ENCODE peak calls at places on chromosome 4, in six cellular contexts. One of them, this sample, is unnamed.

GRCh38 chr4:11293866-11294265 is 134.8 kb downstream of the HS3ST1 start:
- DNase-seq in GM20000: no peak
- DNase-seq in M059J: peak
- DNase-seq in HT1080: no peak
- DNase-seq in activated naive CD8-positive, alpha-beta T cell treated with anti-CD3 and anti-CD28 coated beads, Interleukin-2, amount 50 U/mL, for 24 hours: no peak
- DNase-seq in NCI-H226: no peak
- DNase-seq in this sample: no peak

GRCh38 chr4:184728858-184729257 is 5.0 kb downstream of the CENPU start:
- DNase-seq in M059J: no peak
- DNase-seq in activated naive CD8-positive, alpha-beta T cell treated with anti-CD3 and anti-CD28 coated beads, Interleukin-2, amount 50 U/mL, for 24 hours: no peak
- DNase-seq in GM20000: no peak
- DNase-seq in HT1080: peak
- DNase-seq in NCI-H226: no peak
- DNase-seq in this sample: no peak

GRCh38 chr4:2353222-2354107 is 65.0 kb downstream of the ZFYVE28 start:
- DNase-seq in GM20000: no peak
- DNase-seq in NCI-H226: no peak
- DNase-seq in activated naive CD8-positive, alpha-beta T cell treated with anti-CD3 and anti-CD28 coated beads, Interleukin-2, amount 50 U/mL, for 24 hours: no peak
- DNase-seq in M059J: no peak
- DNase-seq in HT1080: no peak
- DNase-seq in this sample: no peak

GRCh38 chr4:41881931-41882621 is 53.2 kb upstream of the TMEM33 start:
- DNase-seq in NCI-H226: no peak
- DNase-seq in HT1080: no peak
- DNase-seq in M059J: peak
- DNase-seq in activated naive CD8-positive, alpha-beta T cell treated with anti-CD3 and anti-CD28 coated beads, Interleukin-2, amount 50 U/mL, for 24 hours: no peak
- DNase-seq in GM20000: no peak
- DNase-seq in this sample: no peak

GRCh38 chr4:86595426-86595805 is 1.3 kb downstream of the PTPN13 start:
- DNase-seq in M059J: peak
- DNase-seq in HT1080: peak
- DNase-seq in GM20000: no peak
- DNase-seq in NCI-H226: no peak
- DNase-seq in activated naive CD8-positive, alpha-beta T cell treated with anti-CD3 and anti-CD28 coated beads, Interleukin-2, amount 50 U/mL, for 24 hours: no peak
- DNase-seq in this sample: no peak

GRCh38 chr4:40490481-40490880 is 139.2 kb downstream of the RBM47 start:
- DNase-seq in M059J: no peak
- DNase-seq in NCI-H226: no peak
- DNase-seq in GM20000: no peak
- DNase-seq in HT1080: no peak
- DNase-seq in activated naive CD8-positive, alpha-beta T cell treated with anti-CD3 and anti-CD28 coated beads, Interleukin-2, amount 50 U/mL, for 24 hours: no peak
- DNase-seq in this sample: no peak

GRCh38 chr4:179748837-179749236 is 2306.6 kb upstream of the AGA start:
- DNase-seq in M059J: no peak
- DNase-seq in activated naive CD8-positive, alpha-beta T cell treated with anti-CD3 and anti-CD28 coated beads, Interleukin-2, amount 50 U/mL, for 24 hours: no peak
- DNase-seq in NCI-H226: no peak
- DNase-seq in GM20000: no peak
- DNase-seq in HT1080: no peak
- DNase-seq in this sample: no peak

GRCh38 chr4:100188829-100189228 is 1.4 kb downstream of the DDIT4L start:
- DNase-seq in HT1080: no peak
- DNase-seq in M059J: peak
- DNase-seq in activated naive CD8-positive, alpha-beta T cell treated with anti-CD3 and anti-CD28 coated beads, Interleukin-2, amount 50 U/mL, for 24 hours: no peak
- DNase-seq in GM20000: no peak
- DNase-seq in NCI-H226: no peak
- DNase-seq in this sample: no peak

GRCh38 chr4:152468408-152468807 is 67.5 kb downstream of the FBXW7 start:
- DNase-seq in M059J: no peak
- DNase-seq in NCI-H226: no peak
- DNase-seq in activated naive CD8-positive, alpha-beta T cell treated with anti-CD3 and anti-CD28 coated beads, Interleukin-2, amount 50 U/mL, for 24 hours: no peak
- DNase-seq in HT1080: no peak
- DNase-seq in GM20000: no peak
- DNase-seq in this sample: no peak

GRCh38 chr4:121050251-121050650 is 22.1 kb downstream of the NDNF start:
- DNase-seq in GM20000: no peak
- DNase-seq in M059J: no peak
- DNase-seq in activated naive CD8-positive, alpha-beta T cell treated with anti-CD3 and anti-CD28 coated beads, Interleukin-2, amount 50 U/mL, for 24 hours: no peak
- DNase-seq in HT1080: no peak
- DNase-seq in NCI-H226: no peak
- DNase-seq in this sample: no peak

GRCh38 chr4:22090655-22091350 is 142.2 kb upstream of the KCNIP4 start:
- DNase-seq in NCI-H226: peak
- DNase-seq in M059J: no peak
- DNase-seq in HT1080: peak
- DNase-seq in GM20000: no peak
- DNase-seq in activated naive CD8-positive, alpha-beta T cell treated with anti-CD3 and anti-CD28 coated beads, Interleukin-2, amount 50 U/mL, for 24 hours: no peak
- DNase-seq in this sample: no peak

GRCh38 chr4:5018603-5019002 is 655 bp downstream of the CYTL1 start:
- DNase-seq in activated naive CD8-positive, alpha-beta T cell treated with anti-CD3 and anti-CD28 coated beads, Interleukin-2, amount 50 U/mL, for 24 hours: no peak
- DNase-seq in NCI-H226: no peak
- DNase-seq in M059J: no peak
- DNase-seq in HT1080: no peak
- DNase-seq in GM20000: no peak
- DNase-seq in this sample: no peak

GRCh38 chr4:1218892-1219552 is 29.9 kb downstream of the CTBP1 start:
- DNase-seq in activated naive CD8-positive, alpha-beta T cell treated with anti-CD3 and anti-CD28 coated beads, Interleukin-2, amount 50 U/mL, for 24 hours: no peak
- DNase-seq in GM20000: peak
- DNase-seq in M059J: no peak
- DNase-seq in HT1080: no peak
- DNase-seq in NCI-H226: no peak
- DNase-seq in this sample: no peak

GRCh38 chr4:16136771-16137170 is 52.9 kb upstream of the PROM1 start:
- DNase-seq in GM20000: no peak
- DNase-seq in NCI-H226: no peak
- DNase-seq in HT1080: no peak
- DNase-seq in activated naive CD8-positive, alpha-beta T cell treated with anti-CD3 and anti-CD28 coated beads, Interleukin-2, amount 50 U/mL, for 24 hours: no peak
- DNase-seq in M059J: no peak
- DNase-seq in this sample: no peak

GRCh38 chr4:73615613-73616012 is 4.6 kb downstream of the RASSF6 start:
- DNase-seq in HT1080: peak
- DNase-seq in NCI-H226: no peak
- DNase-seq in GM20000: no peak
- DNase-seq in activated naive CD8-positive, alpha-beta T cell treated with anti-CD3 and anti-CD28 coated beads, Interleukin-2, amount 50 U/mL, for 24 hours: no peak
- DNase-seq in M059J: no peak
- DNase-seq in this sample: no peak

GRCh38 chr4:33873791-33874190 is 2370.5 kb downstream of the ARAP2 start:
- DNase-seq in M059J: no peak
- DNase-seq in HT1080: no peak
- DNase-seq in NCI-H226: no peak
- DNase-seq in GM20000: no peak
- DNase-seq in activated naive CD8-positive, alpha-beta T cell treated with anti-CD3 and anti-CD28 coated beads, Interleukin-2, amount 50 U/mL, for 24 hours: no peak
- DNase-seq in this sample: no peak

GRCh38 chr4:77662396-77662795 is 56.8 kb downstream of the CXCL13 start:
- DNase-seq in NCI-H226: no peak
- DNase-seq in activated naive CD8-positive, alpha-beta T cell treated with anti-CD3 and anti-CD28 coated beads, Interleukin-2, amount 50 U/mL, for 24 hours: no peak
- DNase-seq in M059J: no peak
- DNase-seq in GM20000: no peak
- DNase-seq in HT1080: no peak
- DNase-seq in this sample: no peak

GRCh38 chr4:124025423-124025822 is 628.8 kb downstream of the SPRY1 start:
- DNase-seq in GM20000: no peak
- DNase-seq in M059J: no peak
- DNase-seq in activated naive CD8-positive, alpha-beta T cell treated with anti-CD3 and anti-CD28 coated beads, Interleukin-2, amount 50 U/mL, for 24 hours: no peak
- DNase-seq in NCI-H226: no peak
- DNase-seq in HT1080: no peak
- DNase-seq in this sample: no peak

GRCh38 chr4:189815404-189816192 is 125.1 kb upstream of the FRG1 start:
- DNase-seq in HT1080: no peak
- DNase-seq in M059J: no peak
- DNase-seq in NCI-H226: no peak
- DNase-seq in GM20000: no peak
- DNase-seq in activated naive CD8-positive, alpha-beta T cell treated with anti-CD3 and anti-CD28 coated beads, Interleukin-2, amount 50 U/mL, for 24 hours: no peak
- DNase-seq in this sample: no peak

GRCh38 chr4:39464886-39465501 is 6.1 kb downstream of the LIAS start:
- DNase-seq in M059J: peak
- DNase-seq in GM20000: no peak
- DNase-seq in activated naive CD8-positive, alpha-beta T cell treated with anti-CD3 and anti-CD28 coated beads, Interleukin-2, amount 50 U/mL, for 24 hours: no peak
- DNase-seq in NCI-H226: peak
- DNase-seq in HT1080: peak
- DNase-seq in this sample: peak

GRCh38 chr4:40149960-40150385 is 46.9 kb upstream of the RHOH start:
- DNase-seq in HT1080: peak
- DNase-seq in M059J: peak
- DNase-seq in NCI-H226: peak
- DNase-seq in GM20000: peak
- DNase-seq in activated naive CD8-positive, alpha-beta T cell treated with anti-CD3 and anti-CD28 coated beads, Interleukin-2, amount 50 U/mL, for 24 hours: peak
- DNase-seq in this sample: peak

GRCh38 chr4:73410916-73411730 is 7.0 kb downstream of the ALB start:
- DNase-seq in NCI-H226: no peak
- DNase-seq in HT1080: no peak
- DNase-seq in GM20000: no peak
- DNase-seq in activated naive CD8-positive, alpha-beta T cell treated with anti-CD3 and anti-CD28 coated beads, Interleukin-2, amount 50 U/mL, for 24 hours: no peak
- DNase-seq in M059J: no peak
- DNase-seq in this sample: no peak

GRCh38 chr4:150525321-150525868 is 56.6 kb upstream of the MAB21L2 start:
- DNase-seq in HT1080: no peak
- DNase-seq in activated naive CD8-positive, alpha-beta T cell treated with anti-CD3 and anti-CD28 coated beads, Interleukin-2, amount 50 U/mL, for 24 hours: no peak
- DNase-seq in M059J: no peak
- DNase-seq in GM20000: no peak
- DNase-seq in NCI-H226: no peak
- DNase-seq in this sample: no peak

GRCh38 chr4:1805493-1806222 is 12.6 kb downstream of the FGFR3 start:
- DNase-seq in HT1080: no peak
- DNase-seq in activated naive CD8-positive, alpha-beta T cell treated with anti-CD3 and anti-CD28 coated beads, Interleukin-2, amount 50 U/mL, for 24 hours: no peak
- DNase-seq in GM20000: no peak
- DNase-seq in NCI-H226: no peak
- DNase-seq in M059J: no peak
- DNase-seq in this sample: peak

GRCh38 chr4:53695540-53696463 is 104.5 kb upstream of the LNX1 start:
- DNase-seq in activated naive CD8-positive, alpha-beta T cell treated with anti-CD3 and anti-CD28 coated beads, Interleukin-2, amount 50 U/mL, for 24 hours: no peak
- DNase-seq in NCI-H226: no peak
- DNase-seq in M059J: peak
- DNase-seq in GM20000: peak
- DNase-seq in HT1080: no peak
- DNase-seq in this sample: no peak

GRCh38 chr4:1725521-1725920 is 4.2 kb downstream of the TACC3 start:
- DNase-seq in M059J: no peak
- DNase-seq in NCI-H226: no peak
- DNase-seq in activated naive CD8-positive, alpha-beta T cell treated with anti-CD3 and anti-CD28 coated beads, Interleukin-2, amount 50 U/mL, for 24 hours: peak
- DNase-seq in GM20000: no peak
- DNase-seq in HT1080: no peak
- DNase-seq in this sample: no peak